ENCODE peak calls at places on chromosomes 7 and 10, in six cellular contexts. One of them, this sample, is unnamed.

GRCh38 chr10:84522612-84523462 is 194.4 kb downstream of the CCSER2 start:
- DNase-seq in HuH-7.5: no peak
- DNase-seq in NCI-H1092 treated with DMSO at 0.1 percent for 48 hours: no peak
- DNase-seq in nucleus accumbens: no peak
- DNase-seq in psoas muscle: no peak
- DNase-seq in NCI-H1436: no peak
- DNase-seq in this sample: no peak

GRCh38 chr7:48031111-48031510 is 2.2 kb upstream of the SUN3 start:
- DNase-seq in HuH-7.5: no peak
- DNase-seq in NCI-H1092 treated with DMSO at 0.1 percent for 48 hours: no peak
- DNase-seq in nucleus accumbens: no peak
- DNase-seq in psoas muscle: no peak
- DNase-seq in NCI-H1436: no peak
- DNase-seq in this sample: no peak

GRCh38 chr7:77442631-77443420 is 26.7 kb upstream of the GSAP start:
- DNase-seq in HuH-7.5: no peak
- DNase-seq in NCI-H1092 treated with DMSO at 0.1 percent for 48 hours: no peak
- DNase-seq in nucleus accumbens: no peak
- DNase-seq in psoas muscle: no peak
- DNase-seq in NCI-H1436: no peak
- DNase-seq in this sample: no peak

GRCh38 chr7:28840515-28841125 is 117.5 kb downstream of the TRIL start:
- DNase-seq in HuH-7.5: peak
- DNase-seq in NCI-H1092 treated with DMSO at 0.1 percent for 48 hours: peak
- DNase-seq in nucleus accumbens: no peak
- DNase-seq in psoas muscle: no peak
- DNase-seq in NCI-H1436: peak
- DNase-seq in this sample: peak

GRCh38 chr10:85868627-85869499 is 497.7 kb downstream of the GRID1 start:
- DNase-seq in HuH-7.5: no peak
- DNase-seq in NCI-H1092 treated with DMSO at 0.1 percent for 48 hours: no peak
- DNase-seq in nucleus accumbens: no peak
- DNase-seq in psoas muscle: no peak
- DNase-seq in NCI-H1436: no peak
- DNase-seq in this sample: no peak

GRCh38 chr7:83212883-83213282 is 50.2 kb upstream of the PCLO start:
- DNase-seq in HuH-7.5: no peak
- DNase-seq in NCI-H1092 treated with DMSO at 0.1 percent for 48 hours: no peak
- DNase-seq in nucleus accumbens: no peak
- DNase-seq in psoas muscle: no peak
- DNase-seq in NCI-H1436: no peak
- DNase-seq in this sample: no peak

GRCh38 chr10:34813626-34814227 is 1.4 kb downstream of the PARD3 start:
- DNase-seq in HuH-7.5: peak
- DNase-seq in NCI-H1092 treated with DMSO at 0.1 percent for 48 hours: no peak
- DNase-seq in nucleus accumbens: no peak
- DNase-seq in psoas muscle: peak
- DNase-seq in NCI-H1436: no peak
- DNase-seq in this sample: no peak

GRCh38 chr7:5314864-5315263 is 32.1 kb downstream of the SLC29A4 start:
- DNase-seq in HuH-7.5: no peak
- DNase-seq in NCI-H1092 treated with DMSO at 0.1 percent for 48 hours: no peak
- DNase-seq in nucleus accumbens: no peak
- DNase-seq in psoas muscle: no peak
- DNase-seq in NCI-H1436: no peak
- DNase-seq in this sample: no peak

GRCh38 chr10:103450201-103450695 is 1.9 kb downstream of the CALHM2 start:
- DNase-seq in HuH-7.5: no peak
- DNase-seq in NCI-H1092 treated with DMSO at 0.1 percent for 48 hours: no peak
- DNase-seq in nucleus accumbens: no peak
- DNase-seq in psoas muscle: no peak
- DNase-seq in NCI-H1436: no peak
- DNase-seq in this sample: no peak

GRCh38 chr7:82562716-82563404 is 119.3 kb upstream of the CACNA2D1 start:
- DNase-seq in HuH-7.5: no peak
- DNase-seq in NCI-H1092 treated with DMSO at 0.1 percent for 48 hours: peak
- DNase-seq in nucleus accumbens: no peak
- DNase-seq in psoas muscle: no peak
- DNase-seq in NCI-H1436: no peak
- DNase-seq in this sample: no peak

GRCh38 chr7:36366005-36366583 is 23.6 kb upstream of the ANLN start:
- DNase-seq in HuH-7.5: no peak
- DNase-seq in NCI-H1092 treated with DMSO at 0.1 percent for 48 hours: no peak
- DNase-seq in nucleus accumbens: no peak
- DNase-seq in psoas muscle: no peak
- DNase-seq in NCI-H1436: no peak
- DNase-seq in this sample: no peak

GRCh38 chr10:71933651-71934050 is 30.5 kb upstream of the CHST3 start:
- DNase-seq in HuH-7.5: no peak
- DNase-seq in NCI-H1092 treated with DMSO at 0.1 percent for 48 hours: no peak
- DNase-seq in nucleus accumbens: no peak
- DNase-seq in psoas muscle: no peak
- DNase-seq in NCI-H1436: no peak
- DNase-seq in this sample: no peak

GRCh38 chr7:26397786-26398435 is 106.2 kb downstream of the SNX10 start:
- DNase-seq in HuH-7.5: peak
- DNase-seq in NCI-H1092 treated with DMSO at 0.1 percent for 48 hours: peak
- DNase-seq in nucleus accumbens: peak
- DNase-seq in psoas muscle: peak
- DNase-seq in NCI-H1436: peak
- DNase-seq in this sample: no peak